ENCODE peak calls at places on chromosomes 11 and 22, in eight cellular contexts. S is HCT116, P is GM23248, K is OCI-LY7, L is GM23338, F is PC-3, H is hepatocyte, A is MM.1S. J is an unnamed sample.

GRCh38 chr11:67195971-67196418 is 70.3 kb upstream of the GRK2 start:
- DNase-seq in A (no peak), H (peak; percentile 30), S (no peak), K (no peak), L (peak; percentile 28), F (peak; percentile 84), P (peak; percentile 89), J (peak; percentile 5)

GRCh38 chr11:2890466-2891241 is 5.1 kb upstream of the CDKN1C start:
- DNase-seq in K (no peak), L (no peak), H (peak; percentile 59), S (no peak), P (no peak), A (no peak), F (peak; percentile 58), J (peak; percentile 29)

GRCh38 chr11:70537576-70538571 is 139.5 kb downstream of the CTTN start:
- DNase-seq in F (no peak), P (no peak), H (no peak), L (no peak), S (no peak), A (no peak), K (no peak), J (no peak)

GRCh38 chr22:26756675-26757293 is 99.4 kb downstream of the MIAT start:
- DNase-seq in K (no peak), F (peak; percentile 37), P (peak; percentile 87), S (peak; percentile 8), A (peak; percentile 33), L (peak; percentile 84), H (peak; percentile 77), J (peak; percentile 84)

GRCh38 chr11:83063073-83063754 is 8.5 kb downstream of the RAB30 start:
- DNase-seq in P (peak; percentile 68), A (peak; percentile 78), K (peak; percentile 96), S (no peak), F (peak; percentile 36), L (peak; percentile 28), H (no peak), J (no peak)

GRCh38 chr11:77381749-77382693 is 80.5 kb upstream of the GDPD4 start:
- DNase-seq in A (no peak), F (peak; percentile 12), P (peak; percentile 48), K (no peak), S (no peak), H (peak; percentile 16), L (no peak), J (no peak)

GRCh38 chr11:70934999-70935768 is 317.2 kb downstream of the SHANK2 start:
- DNase-seq in P (peak; percentile 50), F (peak; percentile 73), S (peak; percentile 28), A (no peak), H (no peak), L (no peak), K (no peak), J (no peak)

GRCh38 chr22:31958625-31959239 is 14.4 kb downstream of the YWHAH start:
- DNase-seq in F (no peak), H (no peak), S (no peak), L (no peak), A (no peak), P (no peak), K (no peak), J (no peak)

GRCh38 chr11:88484873-88485621 is 147.5 kb upstream of the CTSC start:
- DNase-seq in L (peak; percentile 81), P (peak; percentile 44), A (peak; percentile 45), H (peak; percentile 49), K (peak; percentile 55), F (peak; percentile 83), S (peak; percentile 45), J (peak; percentile 54)

GRCh38 chr11:19525276-19525675 is 187.4 kb upstream of the NAV2 start:
- DNase-seq in A (no peak), P (no peak), F (no peak), K (no peak), H (no peak), S (no peak), L (no peak), J (no peak)

DNA sequence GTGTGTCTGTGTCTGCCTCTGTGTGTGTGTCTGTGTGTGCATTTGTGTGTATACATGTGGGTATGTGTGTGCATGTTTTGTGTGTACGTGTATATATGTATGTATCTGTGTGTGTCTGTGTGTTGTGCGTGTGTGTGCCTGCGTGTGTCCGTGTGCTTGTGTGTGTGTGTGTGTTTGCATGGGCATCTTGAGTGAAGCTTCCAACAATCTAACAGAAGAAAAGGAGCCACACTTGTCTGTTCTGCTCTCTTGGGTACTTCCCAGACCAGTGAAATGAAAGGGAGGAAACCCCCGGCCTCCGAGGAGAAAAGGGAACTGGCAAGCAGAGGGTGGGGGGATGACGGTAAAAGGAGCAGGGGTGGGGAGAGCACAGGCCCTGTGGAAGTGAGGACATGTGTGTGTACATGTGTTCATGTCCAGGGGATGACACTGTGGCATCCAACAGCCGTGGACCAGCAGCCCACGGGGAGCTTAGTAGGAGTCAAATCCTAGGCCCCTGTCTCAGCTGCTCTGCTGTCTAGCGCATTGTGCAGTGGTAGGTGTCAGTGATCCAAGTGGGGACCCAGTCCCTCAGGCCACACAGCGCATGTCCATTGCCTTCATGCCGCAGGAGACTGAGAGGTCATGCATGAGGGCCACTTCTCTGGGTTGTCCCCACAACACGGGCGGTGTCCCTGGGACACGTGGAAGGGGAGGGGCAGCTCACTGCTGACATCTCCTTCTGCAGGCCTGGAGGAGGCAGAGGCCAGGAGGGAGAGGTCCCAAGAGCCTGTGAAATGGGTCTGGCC is 8.1 kb downstream of the CSF2RB start:
- DNase-seq in K (peak; percentile 6), P (no peak), H (no peak), F (no peak), L (no peak), S (no peak), A (no peak), J (no peak)
- TF ChIP-seq EZH2phosphoT487 in K (no peak), P (no peak), H (no peak), F (no peak), L (no peak), S (no peak), A (no peak), J (no peak)

GRCh38 chr11:126410649-126411048 is 55.2 kb downstream of the ST3GAL4 start:
- DNase-seq in A (no peak), K (no peak), P (peak; percentile 55), H (no peak), L (no peak), F (no peak), S (no peak), J (no peak)
- TF ChIP-seq EZH2phosphoT487 in A (no peak), K (no peak), P (no peak), H (no peak), L (no peak), F (no peak), S (no peak), J (no peak)

GRCh38 chr22:50727678-50728522 is 10.1 kb upstream of the ACR start:
- DNase-seq in A (no peak), F (no peak), S (no peak), K (no peak), H (no peak), L (no peak), P (no peak), J (no peak)
- TF ChIP-seq EZH2phosphoT487 in A (no peak), F (no peak), S (no peak), K (no peak), H (no peak), L (no peak), P (no peak), J (no peak)

DNA sequence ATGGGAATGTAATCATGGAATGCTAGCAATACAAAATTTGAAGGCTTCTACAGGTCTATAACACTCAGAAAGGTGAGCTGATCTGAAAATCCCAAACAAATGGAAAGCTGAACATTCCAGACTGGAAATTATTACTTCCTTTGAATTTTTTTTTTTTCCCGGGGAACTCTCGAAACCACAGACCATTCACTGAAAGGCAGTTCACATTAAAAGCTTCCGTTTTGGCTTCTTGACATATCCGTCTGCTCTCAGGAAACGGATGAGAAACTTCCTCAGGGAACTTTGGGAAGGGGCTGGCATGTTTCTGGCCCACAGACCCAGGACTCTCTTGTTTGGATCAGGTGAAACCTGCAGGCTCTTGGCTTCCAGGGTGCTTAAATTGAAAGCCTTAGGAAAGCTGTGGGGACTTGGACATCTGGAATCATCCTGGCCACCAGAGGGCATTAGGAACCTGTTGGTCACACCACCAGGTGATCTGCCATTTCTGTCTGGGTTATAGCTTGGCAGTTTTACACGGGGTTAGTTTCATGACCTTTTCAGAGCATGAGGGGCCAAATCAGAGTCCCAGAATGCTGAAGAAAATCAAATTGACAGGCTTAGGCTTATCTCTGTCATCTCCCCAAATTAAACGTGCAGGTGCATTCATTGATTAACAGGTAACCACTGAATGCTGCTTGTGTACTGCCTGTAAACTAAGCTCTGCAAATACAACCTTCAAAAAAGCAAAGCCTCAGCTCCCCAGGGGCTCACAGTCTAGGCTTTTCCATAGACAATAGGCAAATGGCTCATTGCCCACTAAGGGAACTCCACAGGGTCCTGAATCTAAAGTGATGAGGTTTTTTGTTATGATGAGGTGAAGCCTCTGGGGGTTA is 22.7 kb upstream of the GRAMD1B start:
- DNase-seq in A (peak; percentile 70), H (peak; percentile 85), S (peak; percentile 74), F (peak; percentile 95), K (peak; percentile 56), L (peak; percentile 94), P (peak; percentile 81), J (peak; percentile 88)
- TF ChIP-seq EZH2phosphoT487 in A (no peak), H (no peak), S (no peak), F (no peak), K (no peak), L (no peak), P (no peak), J (no peak)

DNA sequence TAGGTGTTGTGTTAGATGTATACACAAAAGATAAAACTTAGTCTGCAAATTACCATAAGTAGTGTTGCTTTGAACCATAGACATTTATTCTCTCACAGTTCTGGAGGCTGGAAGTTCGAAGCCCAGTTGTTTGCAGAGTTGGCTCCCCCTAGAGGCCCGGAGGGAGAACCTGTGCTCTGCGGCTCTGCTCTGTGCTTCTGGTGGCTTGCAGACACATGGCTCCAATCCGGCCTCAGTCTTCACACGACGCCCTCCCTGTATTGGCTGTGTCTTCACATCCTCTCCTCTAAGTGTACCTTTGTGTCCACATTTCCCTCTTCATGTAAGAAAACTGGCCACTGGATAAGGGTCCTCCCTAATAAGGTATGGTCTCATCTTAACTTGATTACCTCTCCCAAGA is 128.4 kb downstream of the OPCML start:
- DNase-seq in P (no peak), H (no peak), A (peak; percentile 8), S (no peak), L (peak; percentile 75), F (no peak), K (peak; percentile 13), J (no peak)
- TF ChIP-seq EZH2phosphoT487 in P (no peak), H (no peak), A (no peak), S (no peak), L (no peak), F (no peak), K (no peak), J (no peak)

DNA sequence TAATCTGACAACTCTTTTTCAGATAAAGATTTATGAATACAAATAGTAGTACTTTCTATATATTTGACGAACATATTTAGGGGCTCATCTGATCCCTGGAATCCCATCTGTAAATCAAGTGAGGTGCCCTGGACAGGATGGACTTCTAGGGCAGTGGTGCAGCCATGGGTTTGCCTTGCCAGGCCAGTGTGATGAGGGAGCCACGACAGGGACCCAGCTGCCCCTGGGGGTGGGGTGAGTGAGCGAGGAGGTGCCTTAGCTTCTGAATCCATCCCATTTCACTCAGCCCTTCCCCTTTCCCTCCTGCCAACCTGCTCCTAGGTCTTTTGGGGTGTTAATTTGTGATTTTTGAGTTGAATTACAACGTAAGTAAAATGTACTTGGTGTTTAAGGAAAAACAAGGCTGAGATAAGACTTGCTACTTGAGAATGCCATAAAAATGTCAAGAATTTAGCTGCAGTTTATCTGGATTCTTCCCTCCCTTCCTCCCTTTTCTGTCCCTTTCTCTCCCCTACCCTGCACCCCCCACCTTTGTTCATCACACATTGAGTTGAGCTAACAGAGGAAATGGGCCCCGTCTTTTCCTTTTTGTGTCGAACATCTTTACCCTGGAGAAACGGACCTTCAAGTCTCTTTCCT is 60.8 kb downstream of the PPFIBP2 start:
- DNase-seq in F (no peak), A (no peak), H (no peak), K (no peak), S (no peak), L (peak; percentile 63), P (no peak), J (no peak)
- TF ChIP-seq EZH2phosphoT487 in F (no peak), A (no peak), H (no peak), K (no peak), S (no peak), L (no peak), P (no peak), J (no peak)